ENCODE peak calls at places on chromosomes 5 and 9, in nine cellular contexts. Q is HepG2, E is body of pancreas, P is tibial nerve, T is fibroblast of the aortic adventitia, I is right atrium auricular region, K is astrocyte of the cerebellum, B is dorsolateral prefrontal cortex, D is lower lobe of right lung. X is an unnamed sample.

GRCh38 chr5:88290801-88291200 is 22.2 kb upstream of the TMEM161B start:
- DNase-seq in I (no peak), Q (no peak), K (no peak), T (peak), P (no peak), D (no peak), E (no peak), B (no peak), X (no peak)

GRCh38 chr9:74006935-74007334 is 490.2 kb upstream of the RORB start:
- DNase-seq in P (no peak), T (peak), I (no peak), K (no peak), D (no peak), B (no peak), E (no peak), Q (no peak), X (no peak)

GRCh38 chr9:134174073-134174449 is 9.7 kb upstream of the RNU6ATAC start:
- DNase-seq in T (no peak), I (no peak), B (no peak), K (no peak), P (no peak), Q (no peak), E (no peak), D (peak), X (no peak)

GRCh38 chr5:170748986-170749385 is 34.5 kb upstream of the GABRP start:
- DNase-seq in Q (no peak), E (no peak), D (no peak), K (no peak), I (peak), T (no peak), P (no peak), B (no peak), X (no peak)

GRCh38 chr5:127011961-127012644 is 18.3 kb downstream of the MARCHF3 start:
- DNase-seq in D (no peak), P (no peak), Q (no peak), B (no peak), T (no peak), I (no peak), K (no peak), E (no peak), X (no peak)

GRCh38 chr5:157328277-157328912 is 62.5 kb downstream of the CYFIP2 start:
- DNase-seq in K (peak), P (peak), T (peak), B (peak), Q (peak), E (peak), D (peak), I (peak), X (peak)

GRCh38 chr5:111953351-111954127 is 196.5 kb upstream of the NREP start:
- DNase-seq in I (no peak), P (no peak), E (no peak), K (peak), B (no peak), T (peak), D (no peak), Q (no peak), X (no peak)

GRCh38 chr9:137027369-137028012 is 546 bp downstream of the ABCA2 start:
- DNase-seq in I (no peak), Q (no peak), D (no peak), P (no peak), B (no peak), T (no peak), E (no peak), K (no peak), X (no peak)

GRCh38 chr9:114161518-114161917 is 6.2 kb downstream of the COL27A1 start:
- DNase-seq in E (no peak), P (no peak), I (no peak), B (no peak), T (no peak), Q (no peak), D (no peak), K (no peak), X (no peak)

GRCh38 chr5:98599016-98599415 is 174.4 kb upstream of the RGMB start:
- DNase-seq in D (no peak), T (peak), B (no peak), Q (no peak), I (no peak), K (no peak), E (no peak), P (no peak), X (no peak)

GRCh38 chr9:75190762-75191161 is 102.4 kb downstream of the OSTF1 start:
- DNase-seq in P (no peak), D (no peak), T (no peak), B (no peak), K (no peak), Q (no peak), I (no peak), E (no peak), X (no peak)

GRCh38 chr9:35827486-35827885 is 1.0 kb downstream of the FAM221B start:
- DNase-seq in D (no peak), Q (no peak), K (no peak), E (no peak), I (no peak), T (peak), P (no peak), B (no peak), X (no peak)

GRCh38 chr9:76699966-76700365 is 64.3 kb upstream of the PCA3 start:
- DNase-seq in B (no peak), K (peak), P (no peak), I (no peak), Q (no peak), T (peak), E (no peak), D (no peak), X (no peak)

GRCh38 chr9:11312976-11313375 is 700.2 kb upstream of the PTPRD start:
- DNase-seq in E (peak), K (no peak), T (no peak), I (no peak), B (no peak), D (no peak), Q (no peak), P (no peak), X (no peak)

GRCh38 chr9:97501972-97502221 is 431 bp downstream of the TMOD1 start:
- DNase-seq in P (no peak), D (no peak), B (no peak), K (no peak), T (no peak), Q (no peak), E (no peak), I (no peak), X (no peak)

GRCh38 chr9:93164085-93164484 is 19.9 kb upstream of the WNK2 start:
- DNase-seq in E (no peak), B (no peak), K (no peak), D (no peak), I (no peak), P (no peak), Q (no peak), T (no peak), X (no peak)

GRCh38 chr9:33950371-33950770 is 98.3 kb downstream of the UBAP2 start:
- DNase-seq in I (no peak), Q (no peak), B (no peak), P (no peak), E (no peak), D (no peak), K (no peak), T (peak), X (no peak)

GRCh38 chr5:172150514-172151425 is 37.3 kb downstream of the STK10 start:
- DNase-seq in I (peak), B (no peak), E (no peak), T (no peak), Q (no peak), P (peak), K (no peak), D (peak), X (no peak)

GRCh38 chr5:132684922-132685720 is 11.3 kb downstream of the IL4 start:
- DNase-seq in I (no peak), Q (no peak), P (no peak), B (no peak), E (no peak), T (no peak), K (no peak), D (no peak), X (no peak)

GRCh38 chr9:107471562-107471961 is 18.0 kb downstream of the KLF4 start:
- DNase-seq in Q (no peak), B (no peak), T (no peak), I (no peak), D (no peak), E (no peak), K (no peak), P (no peak), X (no peak)

GRCh38 chr9:100602302-100602930 is 24.5 kb downstream of the CAVIN4 start:
- DNase-seq in D (no peak), P (peak), K (no peak), E (peak), Q (peak), T (peak), B (no peak), I (no peak), X (peak)

DNA sequence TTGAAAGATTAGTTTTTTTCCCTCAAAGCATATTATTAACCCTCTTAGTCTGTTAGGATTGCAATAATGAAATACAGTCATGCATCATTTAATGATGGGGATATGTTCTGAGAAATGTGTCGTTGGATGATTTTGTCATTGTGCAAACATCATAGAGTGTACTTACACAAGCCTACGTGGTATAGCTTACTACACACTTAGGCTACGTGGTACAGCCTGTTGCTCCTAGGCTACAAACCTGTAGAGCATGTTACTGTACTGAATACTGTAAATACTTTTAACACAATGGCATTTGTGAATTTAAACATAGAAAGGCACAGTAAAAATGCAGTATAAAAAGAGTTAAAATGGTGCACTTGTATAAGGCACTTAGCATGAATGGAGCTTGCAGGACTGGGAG is 132.7 kb downstream of the PDE8B start:
- DNase-seq in P (no peak), K (no peak), Q (no peak), B (no peak), I (no peak), D (no peak), E (no peak), T (no peak), X (no peak)
- TF ChIP-seq CTCF in P (no peak), K (no peak), Q (no peak), B (no peak), I (no peak), D (no peak), E (no peak), T (no peak), X (no peak)

DNA sequence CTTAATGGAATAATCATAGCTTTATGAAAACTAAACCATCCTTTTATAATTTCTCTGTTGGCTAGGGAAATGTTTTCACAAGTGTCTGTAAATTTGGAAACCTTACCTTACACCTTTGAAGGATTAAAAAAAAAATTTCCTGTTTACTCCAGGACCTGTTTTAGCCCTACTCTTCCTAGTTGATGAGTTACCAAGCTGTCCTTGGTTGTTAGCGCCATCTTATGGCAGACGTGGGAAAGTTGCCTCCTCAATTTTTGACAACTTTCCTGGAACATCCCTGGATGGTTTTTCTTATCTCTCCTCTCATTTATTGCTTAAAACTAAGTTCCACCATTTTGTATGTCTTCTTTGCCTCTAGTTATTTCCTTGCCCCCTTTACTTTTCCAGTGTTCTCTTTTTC is 25.7 kb downstream of the ZSWIM6 start:
- DNase-seq in E (no peak), I (no peak), P (no peak), D (no peak), Q (peak), T (no peak), K (no peak), B (no peak), X (peak)
- TF ChIP-seq CTCF in E (no peak), I (peak), P (no peak), D (no peak), Q (peak), T (peak), K (peak), B (no peak), X (peak)

GRCh38 chr5:96329294-96329693 is 103.8 kb downstream of the PCSK1 start:
- DNase-seq in K (no peak), P (no peak), D (no peak), B (no peak), Q (no peak), E (no peak), I (no peak), T (no peak), X (no peak)

GRCh38 chr5:96329886-96330531 is 103.0 kb downstream of the PCSK1 start:
- DNase-seq in K (no peak), D (no peak), I (no peak), E (no peak), T (no peak), Q (no peak), B (no peak), P (no peak), X (no peak)

GRCh38 chr5:96330532-96331140 is 102.4 kb downstream of the PCSK1 start:
- DNase-seq in T (no peak), E (no peak), B (no peak), I (no peak), P (no peak), K (no peak), D (no peak), Q (no peak), X (no peak)

GRCh38 chr5:96326902-96327301 is 106.1 kb downstream of the PCSK1 start:
- DNase-seq in K (no peak), Q (no peak), T (no peak), D (no peak), I (no peak), E (no peak), B (no peak), P (no peak), X (no peak)

GRCh38 chr5:96327728-96328127 is 105.3 kb downstream of the PCSK1 start:
- DNase-seq in Q (no peak), D (no peak), T (no peak), B (no peak), I (no peak), E (no peak), K (no peak), P (no peak), X (no peak)
- TF ChIP-seq CTCF in Q (no peak), D (no peak), T (no peak), B (no peak), I (no peak), E (no peak), K (no peak), P (no peak), X (no peak)

GRCh38 chr9:18240213-18240612 is 233.7 kb upstream of the ADAMTSL1 start:
- DNase-seq in T (no peak), B (no peak), I (no peak), E (no peak), D (no peak), K (no peak), P (no peak), Q (no peak), X (no peak)

GRCh38 chr9:18250051-18250450 is 223.9 kb upstream of the ADAMTSL1 start:
- DNase-seq in E (no peak), T (no peak), D (no peak), I (no peak), B (no peak), P (no peak), K (no peak), Q (no peak), X (no peak)

DNA sequence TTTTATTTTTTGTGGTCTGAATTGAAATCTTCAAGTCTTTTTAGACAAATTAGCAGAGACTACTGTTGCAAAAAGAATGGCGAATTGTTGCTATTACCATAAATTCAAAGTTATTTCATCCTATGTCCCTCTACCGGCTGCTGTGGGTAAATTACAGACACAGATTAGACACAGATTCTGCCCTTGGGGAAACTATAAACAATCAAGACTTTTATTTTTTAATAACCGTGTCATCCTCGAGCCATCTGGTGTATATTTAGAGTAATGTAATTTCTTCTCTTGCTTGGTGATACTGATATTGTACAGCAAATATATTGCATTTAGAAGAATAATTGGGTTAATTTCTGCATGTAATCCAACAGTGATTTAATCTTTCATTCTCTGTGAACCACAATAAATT is 228.0 kb upstream of the ADAMTSL1 start:
- DNase-seq in I (no peak), T (no peak), K (no peak), P (no peak), B (no peak), Q (no peak), E (no peak), D (no peak), X (no peak)
- TF ChIP-seq CTCF in I (no peak), T (peak), K (peak), P (no peak), B (no peak), Q (no peak), E (no peak), D (no peak), X (no peak)

GRCh38 chr5:67844937-67845336 is 370.6 kb upstream of the PIK3R1 start:
- DNase-seq in B (no peak), E (no peak), T (no peak), K (no peak), D (no peak), I (no peak), P (no peak), Q (no peak), X (no peak)

GRCh38 chr5:67842806-67843205 is 372.8 kb upstream of the PIK3R1 start:
- DNase-seq in D (no peak), T (peak), Q (no peak), E (no peak), I (no peak), P (no peak), K (no peak), B (no peak), X (no peak)
- TF ChIP-seq CTCF in D (no peak), T (peak), Q (no peak), E (no peak), I (no peak), P (no peak), K (no peak), B (no peak), X (no peak)

GRCh38 chr9:89234636-89235035 is 56.0 kb upstream of the SHC3 start:
- DNase-seq in P (no peak), K (no peak), E (no peak), Q (no peak), D (peak), T (peak), I (no peak), B (peak), X (peak)

GRCh38 chr9:89234186-89234585 is 55.6 kb upstream of the SHC3 start:
- DNase-seq in K (no peak), P (no peak), I (no peak), Q (no peak), B (no peak), T (no peak), E (no peak), D (no peak), X (no peak)

GRCh38 chr9:89236955-89237573 is 58.4 kb upstream of the SHC3 start:
- DNase-seq in I (no peak), P (no peak), K (no peak), T (no peak), B (no peak), D (no peak), E (no peak), Q (no peak), X (no peak)
- TF ChIP-seq CTCF in I (no peak), P (no peak), K (no peak), T (no peak), B (no peak), D (no peak), E (no peak), Q (no peak), X (no peak)

DNA sequence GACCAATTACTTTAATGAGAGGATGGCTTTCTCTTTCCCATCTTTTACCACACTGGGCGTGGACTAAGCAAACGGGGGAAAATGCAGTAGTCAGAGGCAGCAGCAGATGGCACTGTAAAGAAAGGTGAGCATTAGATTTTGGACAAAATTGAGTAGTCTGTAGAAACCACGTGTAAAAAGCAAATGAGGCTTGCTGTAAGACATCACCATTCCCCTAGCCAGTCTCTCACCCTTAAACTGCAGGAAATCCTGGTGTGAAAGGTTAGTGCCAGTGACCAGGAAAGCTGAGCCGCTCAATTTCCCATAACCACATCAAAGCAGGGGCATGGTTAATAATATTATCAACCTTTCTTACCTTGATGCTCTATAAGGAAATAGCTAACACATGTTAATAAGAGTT is 31.8 kb downstream of the SPATA31C2 start:
- DNase-seq in T (peak), E (peak), K (peak), I (no peak), B (no peak), D (no peak), Q (no peak), P (peak), X (peak)
- TF ChIP-seq CTCF in T (peak), E (peak), K (peak), I (peak), B (peak), D (peak), Q (peak), P (peak), X (no peak)

X was measured in endothelial cell.